ENCODE peak calls at places on chromosomes 13 and 19, in four cellular contexts. A is body of pancreas; Y is M059J; P is activated CD4-positive, alpha-beta memory T cell treated with anti-CD3 and anti-CD28 coated beads, Interleukin-2, amount 10 ng/mL, durations not matched to agents 7 days and 5 days. O is an unnamed sample.

GRCh38 chr19:35889370-35890112 is 10.8 kb downstream of the NFKBID start:
- DNase-seq in Y (no peak), P (no peak), A (no peak), O (no peak)

GRCh38 chr13:23673354-23673753 is 103.1 kb downstream of the TNFRSF19 start:
- DNase-seq in Y (peak; percentile 71), P (no peak), A (no peak), O (no peak)

GRCh38 chr19:18401580-18402112 is 4.2 kb upstream of the LRRC25 start:
- DNase-seq in P (no peak), A (peak; percentile 48), Y (peak; percentile 65), O (peak; percentile 75)

GRCh38 chr19:480016-480855 is 16.1 kb upstream of the MADCAM1 start:
- DNase-seq in Y (peak; percentile 36), P (peak; percentile 36), A (peak; percentile 87), O (peak; percentile 82)

GRCh38 chr19:51356159-51356801 is 9.9 kb downstream of the ETFB start:
- DNase-seq in P (no peak), A (no peak), Y (no peak), O (no peak)

GRCh38 chr13:109867766-109868165 is 81.4 kb upstream of the IRS2 start:
- DNase-seq in A (no peak), Y (no peak), P (no peak), O (peak; percentile 26)

GRCh38 chr13:30932481-30933333 is at the start of gene TEX26:
- DNase-seq in Y (peak; percentile 31), P (no peak), A (no peak), O (no peak)

GRCh38 chr19:48873476-48874308 is 1.5 kb downstream of the PPP1R15A start:
- DNase-seq in Y (no peak), A (no peak), P (peak; percentile 36), O (peak; percentile 61)

GRCh38 chr19:40611096-40611495 is 9.9 kb downstream of the LTBP4 start:
- DNase-seq in A (no peak), Y (no peak), P (peak; percentile 61), O (peak; percentile 22)

GRCh38 chr19:40224342-40225148 is 1.9 kb downstream of the CCNP start:
- DNase-seq in P (no peak), Y (no peak), A (no peak), O (peak; percentile 43)

GRCh38 chr19:48962029-48962848 is 2.9 kb upstream of the FTL start:
- DNase-seq in P (peak; percentile 60), Y (peak; percentile 68), A (peak; percentile 26), O (peak; percentile 94)

GRCh38 chr19:17405250-17406038 is at the start of gene BST2:
- DNase-seq in P (peak; percentile 69), A (peak; percentile 69), Y (peak; percentile 97), O (peak; percentile 83)

GRCh38 chr19:48814895-48815294 is 4.1 kb upstream of the BCAT2 start:
- DNase-seq in Y (no peak), A (no peak), P (no peak), O (no peak)

GRCh38 chr13:32528358-32528757 is 10.2 kb downstream of the N4BP2L2 start:
- DNase-seq in P (no peak), A (no peak), Y (peak; percentile 8), O (peak; percentile 24)

GRCh38 chr13:85236431-85236830 is 562.8 kb downstream of the SLITRK6 start:
- DNase-seq in A (no peak), P (no peak), Y (peak; percentile 42), O (no peak)

GRCh38 chr19:29487432-29487831 is 38.4 kb upstream of the VSTM2B start:
- DNase-seq in P (no peak), A (no peak), Y (no peak), O (no peak)

GRCh38 chr19:18729933-18730530 is 46.6 kb downstream of the CRTC1 start:
- DNase-seq in P (no peak), A (no peak), Y (no peak), O (no peak)

GRCh38 chr13:23696610-23697009 is 126.4 kb downstream of the TNFRSF19 start:
- DNase-seq in Y (no peak), P (no peak), A (no peak), O (no peak)

GRCh38 chr19:16327911-16328823 is 3.5 kb downstream of the KLF2 start:
- DNase-seq in Y (peak; percentile 38), A (peak; percentile 57), P (peak; percentile 71), O (peak; percentile 27)

GRCh38 chr19:53294786-53295441 is 27.4 kb upstream of the VN1R4 start:
- DNase-seq in A (no peak), Y (no peak), P (no peak), O (no peak)

GRCh38 chr13:100875392-100876043 is 200.9 kb upstream of the TMTC4 start:
- DNase-seq in P (no peak), A (no peak), Y (peak; percentile 93), O (no peak)